ENCODE peak calls at places on chromosomes 2 and 18, in five cellular contexts. D is Panc1; O is CD8-positive, alpha-beta T cell; Q is psoas muscle; W is CD4-positive, alpha-beta T cell. U is an unnamed sample.
A peak's percentile ranks its signal among the peaks of the same experiment; 100 is the strongest.

GRCh38 chr2:232869138-232870001 is 694 bp upstream of the SNORC start:
- DNase-seq in Q (no peak), O (no peak), D (no peak), W (no peak), U (no peak)

GRCh38 chr2:18272148-18272494 is 288.3 kb downstream of the RDH14 start:
- DNase-seq in W (no peak), D (no peak), O (no peak), Q (no peak), U (no peak)

GRCh38 chr18:26579941-26580618 is 31.7 kb upstream of the KCTD1 start:
- DNase-seq in D (no peak), W (no peak), O (no peak), Q (no peak), U (peak; percentile 27)

GRCh38 chr2:146241023-146241422 is 1603.8 kb upstream of the ACVR2A start:
- DNase-seq in D (no peak), Q (no peak), O (no peak), W (no peak), U (no peak)

GRCh38 chr18:69580107-69580506 is 179.4 kb downstream of the DOK6 start:
- DNase-seq in O (no peak), W (no peak), Q (no peak), D (no peak), U (no peak)

GRCh38 chr2:56130463-56131070 is 53.2 kb upstream of the CCDC85A start:
- DNase-seq in W (no peak), Q (no peak), D (peak; percentile 27), O (no peak), U (no peak)

GRCh38 chr2:241003047-241003360 is 4.6 kb downstream of the SNED1 start:
- DNase-seq in Q (no peak), D (no peak), O (no peak), W (no peak), U (no peak)

GRCh38 chr18:69330345-69330744 is 70.3 kb upstream of the DOK6 start:
- DNase-seq in D (no peak), Q (no peak), W (no peak), O (no peak), U (no peak)

GRCh38 chr2:120675460-120676130 is 60.1 kb upstream of the GLI2 start:
- DNase-seq in Q (peak; percentile 62), D (no peak), O (no peak), W (peak; percentile 24), U (peak; percentile 47)

GRCh38 chr18:12420831-12421421 is 13.2 kb downstream of the PRELID3A start:
- DNase-seq in O (no peak), W (no peak), D (no peak), Q (no peak), U (no peak)

GRCh38 chr2:88227446-88227845 is 57.3 kb downstream of the THNSL2 start:
- DNase-seq in W (no peak), D (no peak), Q (no peak), O (no peak), U (no peak)

GRCh38 chr2:35871672-35872071 is 483.9 kb upstream of the CRIM1 start:
- DNase-seq in O (no peak), Q (no peak), D (no peak), W (no peak), U (no peak)

GRCh38 chr2:161030260-161031063 is 129.8 kb upstream of the TANK start:
- DNase-seq in Q (peak; percentile 31), D (no peak), O (no peak), W (no peak), U (peak; percentile 10)

GRCh38 chr2:12451726-12452125 is 265.0 kb upstream of the TRIB2 start:
- DNase-seq in O (no peak), D (no peak), W (no peak), Q (no peak), U (no peak)

GRCh38 chr2:237671466-237672173 is 44.2 kb downstream of the LRRFIP1 start:
- DNase-seq in W (no peak), Q (no peak), D (no peak), O (no peak), U (no peak)

GRCh38 chr2:237670641-237671040 is 43.3 kb downstream of the LRRFIP1 start:
- DNase-seq in D (no peak), W (no peak), O (no peak), Q (no peak), U (no peak)

GRCh38 chr2:237673130-237673921 is 45.9 kb downstream of the LRRFIP1 start:
- DNase-seq in O (peak; percentile 76), D (no peak), Q (peak; percentile 68), W (peak; percentile 88), U (peak; percentile 75)

GRCh38 chr2:237674731-237675276 is 47.4 kb downstream of the LRRFIP1 start:
- DNase-seq in W (peak; percentile 73), D (no peak), O (peak; percentile 74), Q (peak; percentile 81), U (peak; percentile 88)

GRCh38 chr2:237672731-237673129 is 45.3 kb downstream of the LRRFIP1 start:
- DNase-seq in O (no peak), W (no peak), D (no peak), Q (no peak), U (no peak)
- H3K27ac ChIP-seq in O (peak overlapping the region; percentile 94), W (peak overlapping the region; percentile 97), D (peak overlapping the region; percentile 77), Q (peak overlapping the region; percentile 93), U (peak overlapping the region; percentile 82)

GRCh38 chr2:47783491-47784330 is 766 bp downstream of the MSH6 start:
- DNase-seq in O (peak; percentile 52), D (no peak), Q (peak; percentile 59), W (peak; percentile 56), U (peak; percentile 79)

GRCh38 chr2:47782557-47783490 is at the start of gene MSH6:
- DNase-seq in O (peak; percentile 80), W (peak; percentile 83), D (no peak), Q (peak; percentile 90), U (peak; percentile 91)

GRCh38 chr2:47785986-47786385 is 3.0 kb downstream of the MSH6 start:
- DNase-seq in D (no peak), O (no peak), W (no peak), Q (no peak), U (no peak)

GRCh38 chr2:47779416-47779790 is 3.5 kb upstream of the MSH6 start:
- DNase-seq in W (no peak), Q (no peak), D (no peak), O (no peak), U (no peak)

DNA sequence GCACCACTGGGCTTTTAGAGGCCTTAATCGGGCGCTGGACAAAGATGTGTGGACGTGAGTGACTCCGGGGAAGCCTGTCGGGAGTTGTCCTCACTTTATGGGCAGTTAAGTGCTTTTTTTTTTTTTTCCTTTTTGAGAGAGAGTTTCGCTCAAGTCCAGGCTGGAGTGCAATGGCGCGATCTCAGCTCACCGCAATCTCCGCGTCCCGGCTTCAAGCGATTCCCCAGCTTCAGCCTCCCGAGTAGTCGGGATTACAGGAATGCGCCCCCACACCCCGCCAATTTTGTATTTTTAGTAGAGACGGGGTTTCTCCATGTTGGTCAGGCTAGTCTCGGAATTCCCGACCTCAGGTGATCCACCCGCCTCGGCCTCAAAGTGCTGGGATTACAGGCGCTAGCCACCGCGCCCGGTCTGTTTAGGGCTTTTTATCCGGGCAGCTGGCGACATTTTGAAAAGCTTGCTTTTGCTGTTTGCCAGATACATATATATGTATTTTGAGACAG is 1.5 kb downstream of the MSH6 start:
- DNase-seq in D (no peak), Q (no peak), O (no peak), W (no peak), U (peak; percentile 19)
- H3K27ac ChIP-seq in D (peak overlapping the region; percentile 57), Q (no peak overlapping the region), O (no peak overlapping the region), W (no peak overlapping the region), U (peak overlapping the region; percentile 99)

GRCh38 chr2:173593109-173593508 is 238.4 kb downstream of the CDCA7 start:
- DNase-seq in D (no peak), O (no peak), Q (no peak), W (no peak), U (no peak)

GRCh38 chr2:173584676-173585453 is 230.2 kb downstream of the CDCA7 start:
- DNase-seq in D (no peak), W (no peak), Q (no peak), O (no peak), U (no peak)

GRCh38 chr2:173588931-173589369 is 234.3 kb downstream of the CDCA7 start:
- DNase-seq in O (no peak), Q (no peak), W (no peak), D (no peak), U (no peak)

GRCh38 chr2:173590278-173590811 is 235.7 kb downstream of the CDCA7 start:
- DNase-seq in O (no peak), Q (peak; percentile 75), D (peak; percentile 88), W (no peak), U (no peak)

GRCh38 chr2:173589604-173590277 is 235.1 kb downstream of the CDCA7 start:
- DNase-seq in W (no peak), Q (peak; percentile 16), D (peak; percentile 18), O (no peak), U (no peak)
- H3K27ac ChIP-seq in W (no peak overlapping the region), Q (peak overlapping the region; percentile 90), D (peak overlapping the region; percentile 62), O (no peak overlapping the region), U (no peak overlapping the region)

GRCh38 chr2:5330961-5331360 is 361.2 kb upstream of the SOX11 start:
- DNase-seq in O (no peak), D (no peak), Q (no peak), W (no peak), U (no peak)
- H3K27ac ChIP-seq in O (no peak overlapping the region), D (no peak overlapping the region), Q (no peak overlapping the region), W (no peak overlapping the region), U (no peak overlapping the region)

GRCh38 chr2:139020287-139020686 is 240.1 kb upstream of the NXPH2 start:
- DNase-seq in Q (no peak), D (no peak), W (no peak), O (no peak), U (no peak)
- H3K27ac ChIP-seq in Q (no peak overlapping the region), D (no peak overlapping the region), W (no peak overlapping the region), O (no peak overlapping the region), U (no peak overlapping the region)

GRCh38 chr2:190674966-190675650 is 26.2 kb downstream of the NAB1 start:
- DNase-seq in O (no peak), D (no peak), Q (no peak), W (no peak), U (no peak)
- H3K27ac ChIP-seq in O (no peak overlapping the region), D (no peak overlapping the region), Q (no peak overlapping the region), W (no peak overlapping the region), U (no peak overlapping the region)

GRCh38 chr2:54456526-54457325 is 599 bp downstream of the SPTBN1 start:
- DNase-seq in W (no peak), D (no peak), O (no peak), Q (peak; percentile 47), U (peak; percentile 17)
- H3K27ac ChIP-seq in W (no peak overlapping the region), D (peak overlapping the region; percentile 87), O (no peak overlapping the region), Q (peak overlapping the region; percentile 87), U (peak overlapping the region; percentile 94)

DNA sequence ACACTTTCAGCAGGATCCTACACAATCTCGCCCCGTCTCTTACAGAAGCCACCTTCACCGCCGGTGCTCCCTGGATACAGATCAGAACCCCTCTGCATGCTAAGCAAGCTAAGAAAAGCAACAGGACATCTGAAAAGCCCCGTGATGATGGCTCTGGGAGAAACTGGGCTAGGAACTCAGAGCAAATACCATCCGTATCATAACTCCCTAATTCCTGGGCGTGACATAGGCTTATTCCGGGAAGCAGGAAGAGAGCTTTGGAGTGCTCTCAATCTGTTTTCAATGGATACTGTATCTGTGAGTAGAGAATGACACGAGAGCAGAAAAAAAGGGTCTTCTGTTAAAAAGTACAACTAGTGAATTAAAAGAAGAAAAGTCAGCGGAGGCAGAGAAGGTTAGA is 121.6 kb downstream of the SPP2 start:
- DNase-seq in D (no peak), W (no peak), O (no peak), Q (no peak), U (no peak)
- H3K27ac ChIP-seq in D (peak overlapping the region; percentile 60), W (no peak overlapping the region), O (no peak overlapping the region), Q (no peak overlapping the region), U (no peak overlapping the region)